ENCODE peak calls at places on chromosome 12, in nine cellular contexts. O, W, L, S, Y, U, T, R and H are unnamed samples. For H3K4me1, the result is how much of the 10 kb centered on the place peaks cover.

GRCh38 chr12:14260011-14260993 is 105.2 kb upstream of the ATF7IP start:
- DNase-seq in O (no peak), W (peak), L (peak), S (peak), Y (peak), U (peak), T (peak), R (peak), H (peak)

GRCh38 chr12:2648406-2648805 is 146.4 kb upstream of the FKBP4 start:
- DNase-seq in O (no peak), W (no peak), L (no peak), S (no peak), Y (no peak), U (peak), T (no peak), R (no peak), H (no peak)

GRCh38 chr12:127711108-127711507 is 555.9 kb upstream of the TMEM132C start:
- DNase-seq in O (no peak), W (peak), L (no peak), S (no peak), Y (no peak), U (no peak), T (no peak), R (no peak), H (no peak)

GRCh38 chr12:100842156-100842555 is 47.6 kb downstream of the ANO4 start:
- DNase-seq in O (no peak), W (no peak), L (no peak), S (no peak), Y (no peak), U (no peak), T (peak), R (no peak), H (no peak)

GRCh38 chr12:75854681-75855309 is 176.8 kb downstream of the PHLDA1 start:
- DNase-seq in O (no peak), W (no peak), L (no peak), S (peak), Y (peak), U (no peak), T (peak), R (no peak), H (no peak)

GRCh38 chr12:126936181-126936851 is 1330.7 kb upstream of the TMEM132C start:
- DNase-seq in O (no peak), W (no peak), L (no peak), S (no peak), Y (no peak), U (no peak), T (peak), R (no peak), H (no peak)

GRCh38 chr12:103561174-103561573 is 25.9 kb upstream of the STAB2 start:
- DNase-seq in O (no peak), W (no peak), L (no peak), S (no peak), Y (no peak), U (no peak), T (peak), R (no peak), H (no peak)

GRCh38 chr12:110822821-110823415 is 23.9 kb upstream of the CCDC63 start:
- DNase-seq in O (no peak), W (no peak), L (no peak), S (no peak), Y (no peak), U (no peak), T (no peak), R (no peak), H (no peak)

GRCh38 chr12:113860059-113860820 is 105.9 kb downstream of the RBM19 start:
- DNase-seq in O (no peak), W (peak), L (no peak), S (no peak), Y (no peak), U (no peak), T (no peak), R (no peak), H (no peak)

GRCh38 chr12:63070709-63071108 is 80.3 kb downstream of the AVPR1A start:
- DNase-seq in O (no peak), W (no peak), L (no peak), S (no peak), Y (no peak), U (no peak), T (peak), R (no peak), H (no peak)

GRCh38 chr12:89566615-89567014 is 40.8 kb upstream of the POC1B start:
- DNase-seq in O (no peak), W (no peak), L (no peak), S (no peak), Y (peak), U (no peak), T (peak), R (no peak), H (no peak)

GRCh38 chr12:103301642-103302620 is 193.8 kb downstream of the C12orf42 start:
- DNase-seq in O (no peak), W (peak), L (no peak), S (no peak), Y (no peak), U (no peak), T (no peak), R (no peak), H (peak)

GRCh38 chr12:7667025-7667575 is 1.4 kb upstream of the APOBEC1 start:
- DNase-seq in O (no peak), W (no peak), L (peak), S (no peak), Y (peak), U (no peak), T (no peak), R (no peak), H (no peak)

GRCh38 chr12:104108755-104109445 is 29.1 kb downstream of the NFYB start:
- DNase-seq in O (peak), W (peak), L (peak), S (peak), Y (peak), U (peak), T (peak), R (peak), H (peak)

GRCh38 chr12:93122569-93123091 is 193.5 kb upstream of the EEA1 start:
- DNase-seq in O (no peak), W (no peak), L (peak), S (no peak), Y (peak), U (peak), T (no peak), R (no peak), H (peak)

GRCh38 chr12:8018666-8019581 is 13.6 kb upstream of the FOXJ2 start:
- DNase-seq in O (no peak), W (peak), L (peak), S (no peak), Y (no peak), U (no peak), T (no peak), R (no peak), H (no peak)

GRCh38 chr12:53930591-53931255 is 7.9 kb upstream of the HOXC13 start:
- DNase-seq in O (no peak), W (no peak), L (no peak), S (no peak), Y (no peak), U (no peak), T (no peak), R (no peak), H (no peak)

GRCh38 chr12:119684730-119685129 is 16.8 kb downstream of the PRKAB1 start:
- DNase-seq in O (no peak), W (no peak), L (no peak), S (peak), Y (no peak), U (no peak), T (no peak), R (no peak), H (no peak)

GRCh38 chr12:119682635-119683340 is 14.9 kb downstream of the PRKAB1 start:
- DNase-seq in O (no peak), W (no peak), L (no peak), S (no peak), Y (no peak), U (no peak), T (no peak), R (no peak), H (no peak)

GRCh38 chr12:119683413-119683812 is 15.5 kb downstream of the PRKAB1 start:
- DNase-seq in O (no peak), W (no peak), L (no peak), S (peak), Y (no peak), U (no peak), T (peak), R (no peak), H (no peak)

GRCh38 chr12:119685375-119685774 is 17.4 kb downstream of the PRKAB1 start:
- DNase-seq in O (no peak), W (no peak), L (no peak), S (no peak), Y (no peak), U (no peak), T (no peak), R (no peak), H (no peak)

GRCh38 chr12:119683816-119684215 is 15.9 kb downstream of the PRKAB1 start:
- DNase-seq in O (no peak), W (no peak), L (peak), S (no peak), Y (no peak), U (no peak), T (no peak), R (no peak), H (peak)
- H3K4me1 ChIP-seq in O (under half), W (under half), L (half or more), S (under half), Y (under half), U (under half), T (under half), R (half or more), H (under half)

GRCh38 chr12:57606399-57606798 is 1.8 kb downstream of the DTX3 start:
- DNase-seq in O (no peak), W (no peak), L (no peak), S (no peak), Y (no peak), U (no peak), T (no peak), R (no peak), H (no peak)
- H3K4me1 ChIP-seq in O (under half), W (under half), L (under half), S (under half), Y (under half), U (under half), T (under half), R (under half), H (under half)

DNA sequence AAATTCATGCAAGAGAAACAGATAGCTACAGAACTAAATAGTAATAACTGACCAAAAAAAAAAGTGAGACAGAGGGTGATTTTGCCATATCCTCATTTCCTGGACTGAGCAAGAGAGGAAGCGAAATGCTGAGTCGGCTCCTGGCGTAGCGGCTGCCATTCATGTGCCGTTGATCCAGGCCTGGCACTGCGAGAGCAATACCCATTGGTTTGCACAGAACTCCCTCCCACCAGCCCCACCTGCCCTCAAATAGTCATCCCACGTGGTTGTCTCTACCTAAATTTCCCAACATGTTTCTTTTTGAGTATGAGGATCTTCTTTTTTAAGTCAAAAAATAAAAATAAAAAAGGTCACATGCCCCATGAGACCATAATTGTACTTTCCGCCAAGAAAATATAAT is 9.4 kb upstream of the WNT5B start:
- DNase-seq in O (no peak), W (no peak), L (no peak), S (no peak), Y (peak), U (no peak), T (no peak), R (peak), H (no peak)
- H3K4me1 ChIP-seq in O (under half), W (under half), L (under half), S (under half), Y (under half), U (under half), T (under half), R (under half), H (under half)

GRCh38 chr12:51911788-51912711 is 4.7 kb downstream of the ACVRL1 start:
- DNase-seq in O (no peak), W (no peak), L (no peak), S (peak), Y (no peak), U (peak), T (no peak), R (no peak), H (no peak)

GRCh38 chr12:51908876-51909592 is 1.7 kb downstream of the ACVRL1 start:
- DNase-seq in O (no peak), W (no peak), L (no peak), S (no peak), Y (no peak), U (peak), T (no peak), R (no peak), H (no peak)

GRCh38 chr12:51910168-51910567 is 2.9 kb downstream of the ACVRL1 start:
- DNase-seq in O (no peak), W (no peak), L (no peak), S (no peak), Y (no peak), U (peak), T (no peak), R (no peak), H (no peak)

GRCh38 chr12:51911307-51911706 is 4.0 kb downstream of the ACVRL1 start:
- DNase-seq in O (no peak), W (no peak), L (no peak), S (no peak), Y (no peak), U (no peak), T (no peak), R (no peak), H (no peak)

DNA sequence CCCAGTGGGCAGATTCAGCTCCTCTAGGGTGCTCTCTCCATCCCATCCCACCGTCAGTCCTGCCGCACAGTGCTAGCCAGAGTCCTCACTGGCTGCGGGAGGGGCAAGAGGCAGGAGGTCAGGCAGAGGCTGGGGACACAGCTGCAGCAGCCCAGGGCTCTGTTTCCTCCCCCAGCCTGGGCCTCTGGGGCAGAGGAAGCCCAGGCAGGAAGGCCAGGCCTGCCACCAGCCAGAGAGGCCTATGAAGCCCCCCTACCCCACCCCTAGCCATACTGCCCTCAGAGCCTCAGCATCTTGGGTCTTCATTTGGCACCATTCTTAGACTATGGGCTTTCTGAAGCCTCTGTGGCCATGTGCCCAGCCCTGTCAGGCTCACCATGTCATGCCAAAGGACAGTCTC is 3.4 kb downstream of the ACVRL1 start:
- DNase-seq in O (no peak), W (no peak), L (no peak), S (no peak), Y (no peak), U (no peak), T (no peak), R (no peak), H (no peak)
- H3K4me1 ChIP-seq in O (under half), W (under half), L (under half), S (under half), Y (under half), U (under half), T (under half), R (half or more), H (under half)

DNA sequence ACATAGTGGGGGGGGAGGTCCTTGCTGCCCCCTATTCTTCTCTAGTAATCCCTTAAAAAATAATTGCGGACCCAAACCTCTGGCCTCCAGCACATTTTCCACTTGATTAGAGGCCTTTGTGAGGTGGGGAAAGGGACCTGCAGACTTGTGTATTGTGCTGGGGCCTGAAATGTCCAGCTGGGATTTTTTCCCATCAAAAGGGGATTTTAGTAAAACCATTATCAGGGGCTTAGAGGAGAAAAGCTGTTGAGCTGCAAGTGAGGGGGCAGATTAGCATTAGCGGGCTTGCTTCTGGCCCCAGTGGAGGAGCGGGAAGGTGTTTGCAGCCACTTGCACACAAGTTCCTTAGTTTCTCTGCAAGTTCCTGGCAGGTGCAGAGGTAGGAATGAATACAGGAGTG is 13.9 kb downstream of the FBXL14 start:
- DNase-seq in O (no peak), W (no peak), L (no peak), S (no peak), Y (no peak), U (no peak), T (no peak), R (no peak), H (no peak)
- H3K4me1 ChIP-seq in O (under half), W (under half), L (under half), S (under half), Y (under half), U (under half), T (under half), R (under half), H (under half)

DNA sequence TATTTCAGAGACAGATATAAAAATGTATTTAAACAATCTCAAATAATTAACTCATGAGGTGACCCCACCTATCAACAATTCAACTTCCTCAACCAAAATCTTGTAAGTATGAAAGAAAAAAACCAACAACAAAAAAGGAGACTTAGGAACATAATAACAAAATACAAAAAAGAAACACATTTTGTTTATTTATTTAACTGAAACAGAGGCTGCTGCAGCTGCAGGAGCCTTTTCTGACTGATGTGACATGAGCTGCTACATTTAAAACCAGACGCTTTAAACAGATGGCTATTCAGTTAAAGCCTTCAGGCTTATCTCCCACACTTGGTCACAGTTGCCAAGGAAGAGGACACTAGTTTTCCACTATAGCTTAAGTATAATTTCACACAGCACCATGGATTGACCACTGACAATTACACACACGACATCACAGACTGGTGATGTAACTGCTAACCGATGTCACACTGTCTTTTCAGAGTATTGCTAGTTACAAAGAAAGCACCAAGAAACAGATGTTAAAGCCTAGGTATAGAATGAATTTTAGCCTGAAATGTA is 113.2 kb downstream of the MED13L start:
- DNase-seq in O (no peak), W (no peak), L (no peak), S (peak), Y (no peak), U (no peak), T (peak), R (no peak), H (no peak)
- H3K4me1 ChIP-seq in O (under half), W (under half), L (under half), S (under half), Y (under half), U (under half), T (under half), R (under half), H (under half)

DNA sequence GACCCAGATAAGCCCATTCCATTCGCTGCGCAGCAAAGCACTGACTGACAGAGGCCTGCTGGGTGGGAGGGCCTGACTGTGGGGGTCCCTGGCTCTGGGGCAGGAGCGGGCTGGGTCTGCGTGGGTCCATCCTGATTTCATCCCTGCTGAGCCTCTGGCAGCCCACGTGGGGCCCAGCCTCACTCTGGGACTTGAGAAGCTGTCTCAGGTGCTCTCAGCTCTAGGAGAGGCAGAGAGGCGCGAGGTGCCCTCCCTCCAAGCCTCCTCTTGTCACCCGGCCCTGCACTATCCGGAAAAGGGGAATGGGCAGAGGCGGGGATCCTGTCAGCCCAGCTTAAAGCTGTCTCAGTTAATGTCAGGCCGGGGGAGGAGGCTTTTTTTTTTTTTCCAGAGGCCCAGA is 907 bp downstream of the ABCB9 start:
- DNase-seq in O (no peak), W (no peak), L (no peak), S (no peak), Y (no peak), U (no peak), T (no peak), R (peak), H (no peak)
- H3K4me1 ChIP-seq in O (under half), W (under half), L (under half), S (under half), Y (under half), U (under half), T (under half), R (under half), H (under half)

DNA sequence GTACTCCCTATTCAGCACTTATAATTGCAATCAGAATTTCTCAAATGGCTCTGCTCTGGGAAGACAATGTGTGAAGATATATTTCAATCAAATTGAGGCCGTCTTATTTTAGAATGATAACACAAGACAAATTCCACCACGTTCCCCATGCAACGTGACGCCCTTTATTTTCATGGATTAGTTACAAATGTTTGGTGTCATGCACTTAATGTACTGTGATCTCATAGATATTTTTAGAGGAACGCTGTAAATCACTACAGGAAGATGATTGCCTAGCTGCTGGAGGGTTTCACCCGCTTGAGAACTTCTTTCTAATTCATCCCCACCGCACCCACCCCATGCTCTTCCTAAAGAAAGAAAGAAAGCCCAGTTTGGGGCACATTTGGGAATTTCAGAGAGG is 117.1 kb downstream of the PLXNC1 start:
- DNase-seq in O (no peak), W (no peak), L (no peak), S (no peak), Y (no peak), U (no peak), T (no peak), R (no peak), H (no peak)
- H3K4me1 ChIP-seq in O (under half), W (under half), L (under half), S (under half), Y (under half), U (under half), T (under half), R (under half), H (under half)

DNA sequence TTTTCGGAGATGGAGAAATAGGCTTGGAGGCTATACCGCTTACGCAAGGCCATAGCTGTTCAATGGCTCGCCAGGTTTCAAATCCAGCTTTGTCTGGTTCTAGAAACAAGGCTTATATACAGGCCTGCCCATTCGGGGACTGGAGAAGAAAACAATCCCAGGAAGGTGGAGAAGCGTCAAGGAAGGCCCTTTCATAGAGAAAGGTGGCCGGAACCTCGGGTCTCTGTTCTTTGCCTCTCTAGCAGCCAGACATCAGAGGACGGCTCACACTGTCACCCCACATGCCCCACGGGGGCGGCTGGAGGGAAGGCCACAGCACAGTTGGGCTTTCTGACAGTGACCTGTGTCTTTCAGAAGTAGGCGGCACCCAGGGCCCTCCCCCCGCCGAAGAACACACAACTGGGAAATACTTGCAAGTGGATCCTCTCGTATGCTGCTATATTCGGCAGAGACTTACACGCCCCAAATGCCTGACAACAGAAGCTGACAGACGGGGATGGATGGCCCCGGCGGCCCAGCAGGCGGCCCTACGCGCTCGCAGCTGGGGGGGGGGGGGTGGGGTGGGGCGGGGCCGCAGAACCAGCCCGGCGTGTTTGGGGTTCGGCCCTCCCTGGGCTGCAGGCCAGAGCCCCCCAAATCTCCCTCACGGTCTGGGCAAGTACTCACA is 4.5 kb upstream of the SETD1B start:
- DNase-seq in O (peak), W (peak), L (peak), S (peak), Y (peak), U (peak), T (peak), R (peak), H (peak)
- H3K4me1 ChIP-seq in O (under half), W (under half), L (half or more), S (under half), Y (under half), U (under half), T (half or more), R (under half), H (half or more)

GRCh38 chr12:777550-778047 is 25.2 kb downstream of the WNK1 start:
- DNase-seq in O (no peak), W (no peak), L (no peak), S (no peak), Y (no peak), U (no peak), T (no peak), R (no peak), H (no peak)
- H3K4me1 ChIP-seq in O (under half), W (under half), L (half or more), S (under half), Y (under half), U (under half), T (under half), R (under half), H (under half)